ENCODE peak calls at places on chromosomes 3 and 15, in four cellular contexts. One of them, this sample, is unnamed.

GRCh38 chr3:13879946-13880810 is at the start of gene WNT7A:
- DNase-seq in left lung: no peak
- DNase-seq in fibroblast of mammary gland: no peak
- DNase-seq in fibroblast of the aortic adventitia: no peak
- DNase-seq in this sample: no peak

GRCh38 chr15:79492065-79492464 is 59.9 kb downstream of the MINAR1 start:
- DNase-seq in left lung: no peak
- DNase-seq in fibroblast of mammary gland: no peak
- DNase-seq in fibroblast of the aortic adventitia: no peak
- DNase-seq in this sample: no peak

GRCh38 chr3:78718707-78719106 is 1049.1 kb downstream of the ROBO1 start:
- DNase-seq in left lung: no peak
- DNase-seq in fibroblast of mammary gland: no peak
- DNase-seq in fibroblast of the aortic adventitia: no peak
- DNase-seq in this sample: no peak

GRCh38 chr3:181687738-181688137 is 24.0 kb upstream of the SOX2 start:
- DNase-seq in left lung: no peak
- DNase-seq in fibroblast of mammary gland: no peak
- DNase-seq in fibroblast of the aortic adventitia: no peak
- DNase-seq in this sample: no peak

GRCh38 chr15:66862111-66862815 is 160.2 kb downstream of the SMAD6 start:
- DNase-seq in left lung: no peak
- DNase-seq in fibroblast of mammary gland: peak
- DNase-seq in fibroblast of the aortic adventitia: no peak
- DNase-seq in this sample: no peak

GRCh38 chr15:25401511-25401910 is 37.3 kb downstream of the UBE3A start:
- DNase-seq in left lung: no peak
- DNase-seq in fibroblast of mammary gland: peak
- DNase-seq in fibroblast of the aortic adventitia: peak
- DNase-seq in this sample: no peak

GRCh38 chr15:52071570-52071969 is 41.0 kb downstream of the BCL2L10 start:
- DNase-seq in left lung: peak
- DNase-seq in fibroblast of mammary gland: no peak
- DNase-seq in fibroblast of the aortic adventitia: no peak
- DNase-seq in this sample: no peak

GRCh38 chr3:10213156-10213792 is 35.0 kb upstream of the TATDN2 start:
- DNase-seq in left lung: no peak
- DNase-seq in fibroblast of mammary gland: peak
- DNase-seq in fibroblast of the aortic adventitia: no peak
- DNase-seq in this sample: no peak

GRCh38 chr3:49593046-49593445 is 38.8 kb downstream of the BSN start:
- DNase-seq in left lung: no peak
- DNase-seq in fibroblast of mammary gland: peak
- DNase-seq in fibroblast of the aortic adventitia: no peak
- DNase-seq in this sample: no peak

GRCh38 chr3:161069441-161070251 is 35.5 kb downstream of the B3GALNT1 start:
- DNase-seq in left lung: no peak
- DNase-seq in fibroblast of mammary gland: peak
- DNase-seq in fibroblast of the aortic adventitia: peak
- DNase-seq in this sample: no peak

GRCh38 chr3:156215751-156216150 is 95.4 kb downstream of the KCNAB1 start:
- DNase-seq in left lung: no peak
- DNase-seq in fibroblast of mammary gland: no peak
- DNase-seq in fibroblast of the aortic adventitia: no peak
- DNase-seq in this sample: no peak

GRCh38 chr15:70670680-70671079 is 92.7 kb downstream of the UACA start:
- DNase-seq in left lung: no peak
- DNase-seq in fibroblast of mammary gland: peak
- DNase-seq in fibroblast of the aortic adventitia: peak
- DNase-seq in this sample: no peak

GRCh38 chr3:57006949-57007419 is 53.5 kb upstream of the SPATA12 start:
- DNase-seq in left lung: no peak
- DNase-seq in fibroblast of mammary gland: peak
- DNase-seq in fibroblast of the aortic adventitia: peak
- DNase-seq in this sample: peak

GRCh38 chr3:120753831-120754230 is 11.3 kb downstream of the GTF2E1 start:
- DNase-seq in left lung: no peak
- DNase-seq in fibroblast of mammary gland: peak
- DNase-seq in fibroblast of the aortic adventitia: peak
- DNase-seq in this sample: no peak

GRCh38 chr3:178385280-178385952 is 150.8 kb upstream of the KCNMB2 start:
- DNase-seq in left lung: no peak
- DNase-seq in fibroblast of mammary gland: peak
- DNase-seq in fibroblast of the aortic adventitia: peak
- DNase-seq in this sample: no peak

GRCh38 chr3:58575986-58576652 is 1.1 kb downstream of the FAM107A start:
- DNase-seq in left lung: no peak
- DNase-seq in fibroblast of mammary gland: no peak
- DNase-seq in fibroblast of the aortic adventitia: no peak
- DNase-seq in this sample: no peak

GRCh38 chr3:172707967-172708366 is 2.9 kb downstream of the NCEH1 start:
- DNase-seq in left lung: no peak
- DNase-seq in fibroblast of mammary gland: peak
- DNase-seq in fibroblast of the aortic adventitia: peak
- DNase-seq in this sample: no peak

GRCh38 chr3:142680710-142681109 is 43.1 kb upstream of the TRPC1 start:
- DNase-seq in left lung: no peak
- DNase-seq in fibroblast of mammary gland: no peak
- DNase-seq in fibroblast of the aortic adventitia: peak
- DNase-seq in this sample: no peak

DNA sequence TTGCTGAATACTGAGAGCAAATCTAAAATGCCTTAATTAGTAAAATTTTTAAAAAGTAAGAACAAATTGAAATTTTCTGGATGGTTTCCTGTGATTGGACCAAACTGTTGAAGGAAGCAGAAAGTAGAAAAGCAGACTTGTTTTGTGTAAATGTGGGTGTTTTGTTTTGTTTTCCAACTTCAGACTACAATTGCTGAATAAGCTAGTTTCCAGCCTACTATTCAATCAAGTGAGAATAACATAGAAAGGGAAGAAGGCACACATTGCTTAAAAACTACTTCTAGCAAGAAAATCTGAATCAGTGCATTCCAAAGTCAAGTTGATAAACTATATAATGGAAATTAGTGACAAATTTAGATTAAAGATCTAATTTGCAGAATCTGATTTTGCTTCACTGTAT is 519.3 kb downstream of the NLGN1 start:
- DNase-seq in left lung: no peak
- DNase-seq in fibroblast of mammary gland: no peak
- DNase-seq in fibroblast of the aortic adventitia: no peak
- DNase-seq in this sample: no peak
- TF ChIP-seq CTCF in left lung: no peak
- TF ChIP-seq CTCF in fibroblast of mammary gland: no peak
- TF ChIP-seq CTCF in fibroblast of the aortic adventitia: no peak
- TF ChIP-seq CTCF in this sample: no peak

DNA sequence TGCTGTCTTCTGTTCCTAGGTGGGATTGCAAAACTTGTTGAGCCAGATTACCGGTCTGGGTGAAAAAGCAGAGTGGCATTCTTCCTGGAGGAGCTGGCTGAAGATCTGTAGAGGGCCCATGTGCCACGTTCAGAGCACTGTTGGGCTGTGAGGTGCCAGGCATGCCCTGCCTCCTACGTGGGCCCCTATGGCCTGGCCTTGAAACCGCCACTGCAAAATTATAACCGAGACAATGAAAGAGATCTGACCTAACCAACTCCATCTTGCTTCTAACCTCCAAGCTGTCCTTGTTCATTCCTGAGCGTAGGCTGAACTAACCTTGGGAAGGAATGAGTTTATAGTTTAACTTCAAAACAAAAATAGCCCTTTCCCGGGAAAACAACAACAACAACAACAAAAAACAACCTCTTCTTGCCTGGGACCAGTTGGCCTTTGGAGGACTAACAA is 1.4 kb upstream of the ACAD9 start:
- DNase-seq in left lung: no peak
- DNase-seq in fibroblast of mammary gland: no peak
- DNase-seq in fibroblast of the aortic adventitia: no peak
- DNase-seq in this sample: no peak
- H3K4me3 ChIP-seq in left lung: peak
- H3K4me3 ChIP-seq in fibroblast of mammary gland: peak
- H3K4me3 ChIP-seq in fibroblast of the aortic adventitia: peak
- H3K4me3 ChIP-seq in this sample: peak

DNA sequence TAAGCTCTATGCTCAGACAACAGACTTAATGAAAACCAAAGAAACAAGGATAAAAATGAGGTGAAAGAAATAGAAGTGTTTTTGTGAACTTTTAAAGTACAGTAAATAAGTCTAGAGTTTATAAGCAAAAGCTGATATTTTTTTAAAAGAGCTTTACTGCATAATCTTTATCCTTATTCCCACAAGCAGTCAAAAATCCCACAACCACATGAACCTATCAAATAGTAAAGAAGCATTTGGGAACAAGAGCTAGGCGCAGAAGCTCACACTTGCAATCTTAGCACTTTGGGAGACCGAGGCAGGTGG is 103.8 kb upstream of the TJP1 start:
- DNase-seq in left lung: no peak
- DNase-seq in fibroblast of mammary gland: no peak
- DNase-seq in fibroblast of the aortic adventitia: no peak
- DNase-seq in this sample: no peak
- TF ChIP-seq CTCF in left lung: no peak
- TF ChIP-seq CTCF in fibroblast of mammary gland: no peak
- TF ChIP-seq CTCF in fibroblast of the aortic adventitia: no peak
- TF ChIP-seq CTCF in this sample: no peak

DNA sequence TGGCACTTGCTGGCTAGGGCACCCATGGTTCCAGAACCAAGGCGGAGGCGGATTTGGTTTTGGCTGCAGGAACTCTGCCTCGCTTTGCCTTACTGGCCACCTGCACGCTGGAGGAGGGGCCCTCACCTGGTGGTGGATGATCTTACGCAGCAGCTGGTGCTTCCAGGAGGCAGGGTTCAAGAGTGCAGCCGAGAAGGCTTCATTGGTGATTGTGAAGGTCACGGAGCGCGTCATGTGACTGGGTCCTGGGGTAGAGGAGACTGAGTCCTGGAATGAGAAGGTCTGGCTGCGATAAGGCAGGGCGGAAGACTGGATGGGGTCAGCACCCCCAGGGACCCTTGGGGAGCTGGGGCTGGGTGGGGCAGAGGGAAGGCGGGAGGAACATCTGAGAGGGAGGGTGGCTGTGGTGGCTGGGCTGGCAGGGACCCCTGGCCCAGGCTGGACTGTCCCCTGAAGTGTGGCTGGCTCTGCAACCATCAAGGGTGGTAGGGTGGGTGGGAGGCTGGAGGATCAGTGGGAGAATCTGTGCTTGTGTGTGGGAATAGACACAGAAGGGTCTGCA is 25.8 kb upstream of the GOLGA6C start:
- DNase-seq in left lung: peak
- DNase-seq in fibroblast of mammary gland: no peak
- DNase-seq in fibroblast of the aortic adventitia: no peak
- DNase-seq in this sample: no peak
- H3K4me3 ChIP-seq in left lung: no peak
- H3K4me3 ChIP-seq in fibroblast of mammary gland: no peak
- H3K4me3 ChIP-seq in fibroblast of the aortic adventitia: no peak
- H3K4me3 ChIP-seq in this sample: no peak

DNA sequence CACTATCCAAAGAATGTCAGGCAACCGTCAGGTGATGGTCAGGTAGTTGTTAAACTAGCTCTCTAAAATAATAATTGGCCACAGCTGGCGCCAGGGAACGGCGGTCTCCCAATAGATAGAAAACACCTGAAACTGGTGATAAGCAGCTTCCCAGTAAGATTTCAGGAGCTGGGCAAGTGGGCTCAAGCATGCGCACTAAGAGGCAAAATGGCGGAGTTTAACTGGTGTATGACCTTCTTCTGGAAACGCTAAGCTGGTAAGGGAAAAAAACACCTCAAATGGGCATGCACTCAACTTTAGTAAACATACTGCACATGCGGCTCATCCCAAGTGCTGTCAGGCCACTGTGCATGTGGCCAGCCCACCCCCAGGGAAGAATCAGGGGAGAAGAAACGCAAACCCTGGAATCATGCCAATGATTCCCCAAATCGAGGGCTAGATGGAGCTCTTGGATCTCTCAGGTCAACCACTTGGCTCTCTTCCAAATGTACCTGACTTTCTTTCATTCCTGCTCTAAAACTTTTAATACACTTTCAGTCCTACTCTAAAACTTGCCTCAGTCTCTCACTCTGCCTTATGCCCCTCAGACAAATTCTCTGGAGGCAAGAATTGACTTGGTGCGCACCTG is 195.0 kb downstream of the ZNF621 start:
- DNase-seq in left lung: no peak
- DNase-seq in fibroblast of mammary gland: peak
- DNase-seq in fibroblast of the aortic adventitia: peak
- DNase-seq in this sample: no peak
- TF ChIP-seq CTCF in left lung: no peak
- TF ChIP-seq CTCF in fibroblast of mammary gland: peak
- TF ChIP-seq CTCF in fibroblast of the aortic adventitia: no peak
- TF ChIP-seq CTCF in this sample: peak